ENCODE peak calls at places on chromosomes 3 and 15, in six cellular contexts. I is NCI-H2171; N is naive thymus-derived CD4-positive, alpha-beta T cell; Q is aorta; X is Caki2; F is Panc1. H is an unnamed sample.
A peak's percentile ranks its signal among the peaks of the same experiment; 100 is the strongest.

GRCh38 chr3:56845505-56845904 is 43.8 kb upstream of the ARHGEF3 start:
- DNase-seq in N (no peak), F (no peak), X (no peak), I (no peak), Q (no peak), H (no peak)

GRCh38 chr15:64731012-64731806 is 44.2 kb downstream of the RBPMS2 start:
- DNase-seq in X (peak; percentile 72), F (peak; percentile 54), Q (peak; percentile 95), N (peak; percentile 77), I (peak; percentile 76), H (peak; percentile 92)

GRCh38 chr3:10992017-10992945 is at the start of gene SLC6A1:
- DNase-seq in N (no peak), I (no peak), F (no peak), Q (peak; percentile 80), X (no peak), H (peak; percentile 58)

GRCh38 chr3:73214846-73215245 is 153.4 kb downstream of the EBLN2 start:
- DNase-seq in Q (no peak), I (no peak), X (no peak), N (no peak), F (no peak), H (no peak)

GRCh38 chr3:139506792-139507191 is 30.5 kb upstream of the RBP2 start:
- DNase-seq in N (no peak), F (no peak), Q (no peak), X (peak; percentile 9), I (no peak), H (no peak)

GRCh38 chr15:92636950-92637481 is 18.6 kb downstream of the FAM174B start:
- DNase-seq in X (peak; percentile 89), F (no peak), I (no peak), N (no peak), Q (peak; percentile 61), H (no peak)

GRCh38 chr15:89335289-89336041 is 841 bp upstream of the POLG start:
- DNase-seq in F (no peak), Q (peak; percentile 81), I (no peak), N (no peak), X (no peak), H (peak; percentile 63)

GRCh38 chr15:78457101-78457500 is 19.1 kb downstream of the IREB2 start:
- DNase-seq in I (peak; percentile 22), Q (no peak), F (no peak), N (no peak), X (peak; percentile 44), H (no peak)

GRCh38 chr3:182182531-182182968 is 470.8 kb downstream of the SOX2 start:
- DNase-seq in X (peak; percentile 5), I (peak; percentile 86), N (no peak), F (no peak), Q (no peak), H (no peak)

GRCh38 chr15:38996111-38996541 is 431.5 kb upstream of the RASGRP1 start:
- DNase-seq in F (no peak), N (no peak), X (peak; percentile 87), I (no peak), Q (no peak), H (no peak)

GRCh38 chr3:111073186-111073585 is 1.6 kb downstream of the NECTIN3 start:
- DNase-seq in Q (no peak), X (peak; percentile 35), N (no peak), I (no peak), F (no peak), H (no peak)

GRCh38 chr3:105516972-105517371 is 150.3 kb downstream of the ALCAM start:
- DNase-seq in F (no peak), X (no peak), Q (no peak), N (no peak), I (no peak), H (no peak)

GRCh38 chr3:12287727-12288465 is 974 bp upstream of the PPARG start:
- DNase-seq in X (no peak), F (no peak), I (no peak), N (no peak), Q (peak; percentile 81), H (peak; percentile 39)

GRCh38 chr15:84749111-84749991 is 959 bp downstream of the ZNF592 start:
- DNase-seq in F (no peak), I (no peak), N (peak; percentile 43), Q (peak; percentile 50), X (peak; percentile 49), H (peak; percentile 72)

GRCh38 chr3:105365536-105366301 is 990 bp upstream of the ALCAM start:
- DNase-seq in Q (no peak), I (no peak), F (peak; percentile 66), N (no peak), X (peak; percentile 66), H (no peak)

GRCh38 chr3:126339466-126339865 is 17.7 kb downstream of the KLF15 start:
- DNase-seq in X (no peak), F (no peak), Q (peak; percentile 10), N (no peak), I (no peak), H (no peak)